ENCODE peak calls at places on chromosomes 16 and 17, in six cellular contexts. Z is endothelial cell of umbilical vein, T is fibroblast of lung, R is GM12878, N is PC-9, Y is H1. L is an unnamed sample.

GRCh38 chr16:55655709-55656694 is at the start of gene SLC6A2:
- DNase-seq in Z (no peak), T (no peak), R (no peak), N (no peak), Y (peak; percentile 21), L (peak; percentile 14)

GRCh38 chr17:8914554-8914953 is 47.1 kb upstream of the PIK3R6 start:
- DNase-seq in Z (no peak), T (no peak), R (no peak), N (no peak), Y (no peak), L (no peak)

GRCh38 chr17:39665642-39666221 is 583 bp downstream of the TCAP start:
- DNase-seq in Z (no peak), T (no peak), R (no peak), N (no peak), Y (no peak), L (no peak)

GRCh38 chr17:29495011-29495410 is 71.8 kb downstream of the ABHD15 start:
- DNase-seq in Z (no peak), T (peak; percentile 47), R (no peak), N (no peak), Y (no peak), L (no peak)

GRCh38 chr16:7513429-7513828 is 180.8 kb downstream of the RBFOX1 start:
- DNase-seq in Z (no peak), T (no peak), R (no peak), N (no peak), Y (no peak), L (peak; percentile 44)

GRCh38 chr16:83011939-83012338 is 385.2 kb downstream of the CDH13 start:
- DNase-seq in Z (no peak), T (no peak), R (no peak), N (no peak), Y (no peak), L (no peak)

GRCh38 chr16:72018470-72018869 is 9.9 kb downstream of the DHODH start:
- DNase-seq in Z (no peak), T (no peak), R (no peak), N (no peak), Y (no peak), L (no peak)

GRCh38 chr16:7615565-7615964 is 282.9 kb downstream of the RBFOX1 start:
- DNase-seq in Z (no peak), T (no peak), R (no peak), N (no peak), Y (no peak), L (no peak)

GRCh38 chr17:1978396-1978962 is 46.7 kb downstream of the RTN4RL1 start:
- DNase-seq in Z (no peak), T (no peak), R (no peak), N (no peak), Y (no peak), L (no peak)

GRCh38 chr16:80896778-80897177 is 92.4 kb upstream of the CDYL2 start:
- DNase-seq in Z (no peak), T (no peak), R (no peak), N (no peak), Y (no peak), L (no peak)

GRCh38 chr17:71516149-71516548 is 604.7 kb upstream of the SOX9 start:
- DNase-seq in Z (no peak), T (no peak), R (no peak), N (no peak), Y (no peak), L (no peak)

GRCh38 chr17:80575057-80575875 is 30.6 kb downstream of the RPTOR start:
- DNase-seq in Z (peak; percentile 87), T (peak; percentile 86), R (peak; percentile 65), N (peak; percentile 66), Y (peak; percentile 58), L (peak; percentile 90)

GRCh38 chr16:79862601-79863000 is 262.1 kb upstream of the MAF start:
- DNase-seq in Z (no peak), T (no peak), R (no peak), N (no peak), Y (no peak), L (no peak)

GRCh38 chr16:1194665-1195392 is 30.2 kb downstream of the TPSG1 start:
- DNase-seq in Z (no peak), T (no peak), R (no peak), N (no peak), Y (no peak), L (no peak)

GRCh38 chr16:4508806-4509205 is 29.8 kb downstream of the CDIP1 start:
- DNase-seq in Z (no peak), T (no peak), R (no peak), N (no peak), Y (no peak), L (no peak)

GRCh38 chr17:57090560-57091185 is 5.6 kb downstream of the AKAP1 start:
- DNase-seq in Z (no peak), T (no peak), R (no peak), N (no peak), Y (no peak), L (no peak)

GRCh38 chr16:73240928-73241327 is 193.0 kb upstream of the ZFHX3 start:
- DNase-seq in Z (no peak), T (no peak), R (no peak), N (no peak), Y (no peak), L (peak; percentile 24)

GRCh38 chr16:58426095-58426494 is 33.8 kb downstream of the GINS3 start:
- DNase-seq in Z (no peak), T (no peak), R (peak; percentile 45), N (no peak), Y (no peak), L (no peak)

GRCh38 chr17:59842901-59843652 is 49.7 kb downstream of the TUBD1 start:
- DNase-seq in Z (peak; percentile 95), T (peak; percentile 97), R (peak; percentile 80), N (peak; percentile 100), Y (no peak), L (no peak)

GRCh38 chr17:57084802-57085447 is at the start of gene AKAP1:
- DNase-seq in Z (peak; percentile 95), T (peak; percentile 93), R (peak; percentile 72), N (peak; percentile 86), Y (peak; percentile 80), L (peak; percentile 98)

GRCh38 chr17:76497979-76498885 is 3.0 kb downstream of the RHBDF2 start:
- DNase-seq in Z (peak; percentile 93), T (peak; percentile 74), R (no peak), N (no peak), Y (no peak), L (peak; percentile 86)

GRCh38 chr17:66545918-66546317 is 243.5 kb downstream of the PRKCA start:
- DNase-seq in Z (no peak), T (no peak), R (no peak), N (no peak), Y (no peak), L (no peak)

GRCh38 chr16:18932243-18932997 is 6.2 kb upstream of the SMG1 start:
- DNase-seq in Z (no peak), T (peak; percentile 9), R (no peak), N (no peak), Y (no peak), L (no peak)

GRCh38 chr16:59543641-59544040 is 809.5 kb upstream of the GOT2 start:
- DNase-seq in Z (peak; percentile 42), T (peak; percentile 11), R (no peak), N (no peak), Y (no peak), L (no peak)

GRCh38 chr17:68020451-68020779 is 15.1 kb upstream of the KPNA2 start:
- DNase-seq in Z (peak; percentile 29), T (no peak), R (no peak), N (no peak), Y (no peak), L (no peak)

GRCh38 chr17:79165296-79165695 is 90.7 kb downstream of the ENGASE start:
- DNase-seq in Z (no peak), T (no peak), R (no peak), N (no peak), Y (no peak), L (no peak)
- TF ChIP-seq EZH2 in Z (no peak), T (no peak), R (no peak), N (peak; percentile 83), Y (no peak), L (no peak)

GRCh38 chr17:60887607-60888028 is 210.0 kb downstream of the BCAS3 start:
- DNase-seq in Z (no peak), T (no peak), R (no peak), N (no peak), Y (no peak), L (peak; percentile 10)
- H3K4me3 ChIP-seq in Z (no peak overlapping the region), T (no peak overlapping the region), R (no peak overlapping the region), N (peak overlapping the region; percentile 50), Y (peak overlapping the region; percentile 72), L (peak overlapping the region; percentile 41)

DNA sequence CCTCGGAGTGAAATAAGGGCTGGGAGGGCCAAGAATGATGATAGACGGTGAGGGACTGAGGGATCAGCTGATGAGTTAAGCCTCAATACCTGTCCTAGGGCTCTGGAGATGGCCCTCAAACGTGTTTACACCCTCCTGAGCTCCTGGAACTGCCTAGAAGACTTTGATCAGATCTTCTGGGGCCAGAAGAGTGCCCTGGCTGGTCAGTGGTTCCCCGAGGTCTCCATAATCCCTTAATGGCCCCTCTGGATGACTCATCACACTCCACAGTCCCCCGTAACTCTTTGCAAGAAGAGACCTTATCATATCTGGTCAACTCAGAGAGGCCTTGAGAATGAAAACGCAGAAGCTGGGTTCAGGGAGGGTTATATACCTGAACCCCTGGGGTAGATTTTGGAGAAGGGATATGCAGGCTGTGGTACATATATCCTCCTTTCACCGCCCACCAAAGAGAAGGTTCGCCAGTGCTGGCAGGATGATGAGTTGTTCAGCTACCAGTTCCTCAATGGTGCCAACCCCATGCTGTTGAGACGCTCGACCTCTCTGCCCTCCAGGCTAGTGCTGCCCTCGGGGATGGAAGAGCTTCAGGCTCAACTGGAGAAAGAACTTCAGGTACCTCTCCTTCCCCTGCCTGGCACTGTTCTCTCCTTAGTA is 3.1 kb downstream of the ALOX12 start:
- DNase-seq in Z (no peak), T (no peak), R (no peak), N (no peak), Y (no peak), L (no peak)
- H3K36me3 ChIP-seq in Z (peaks cover 16% of the 10 kb centered on the region), T (peaks cover 9% of the 10 kb centered on the region), R (peaks cover 13% of the 10 kb centered on the region), N (peaks cover 29% of the 10 kb centered on the region), Y (peaks cover 4% of the 10 kb centered on the region), L (peaks cover 10% of the 10 kb centered on the region)

DNA sequence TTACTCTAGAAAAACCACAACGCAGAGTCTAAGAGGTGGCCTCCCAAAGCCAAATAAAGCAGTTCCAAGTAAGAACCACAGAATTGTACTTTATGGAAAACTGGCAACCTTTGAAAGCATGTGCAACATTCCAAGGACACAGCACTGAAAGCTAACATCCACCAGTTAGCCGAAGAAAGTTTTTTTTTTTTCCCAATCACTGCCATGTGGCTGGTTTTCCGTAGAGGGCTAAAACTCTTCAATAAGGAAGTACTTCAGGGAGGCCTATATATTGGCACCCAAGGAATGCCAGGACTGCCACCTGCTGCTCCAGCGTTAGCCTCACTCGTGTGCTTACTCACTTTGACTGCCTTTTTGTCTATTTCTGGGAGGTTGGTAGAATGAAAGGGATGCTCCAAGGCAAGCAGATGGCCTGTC is 25.2 kb downstream of the CEP95 start:
- DNase-seq in Z (no peak), T (peak; percentile 53), R (no peak), N (no peak), Y (no peak), L (no peak)
- TF ChIP-seq EZH2 in Z (no peak), T (no peak), R (no peak), N (no peak), Y (no peak), L (no peak)

GRCh38 chr16:87864331-87864989 is 4.8 kb downstream of the SLC7A5 start:
- DNase-seq in Z (no peak), T (no peak), R (no peak), N (no peak), Y (no peak), L (no peak)
- H3K4me3 ChIP-seq in Z (no peak overlapping the region), T (no peak overlapping the region), R (peak overlapping the region; percentile 25), N (no peak overlapping the region), Y (no peak overlapping the region), L (peak overlapping the region; percentile 28)

GRCh38 chr16:2253293-2253692 is 1.9 kb upstream of the ECI1 start:
- DNase-seq in Z (no peak), T (no peak), R (no peak), N (no peak), Y (no peak), L (no peak)
- H3K36me3 ChIP-seq in Z (peaks cover 28% of the 10 kb centered on the region), T (peaks cover 24% of the 10 kb centered on the region), R (peaks cover 29% of the 10 kb centered on the region), N (peaks cover 16% of the 10 kb centered on the region), Y (peaks cover 61% of the 10 kb centered on the region), L (peaks cover 55% of the 10 kb centered on the region)